ENCODE peak calls at places on chromosomes 2 and 18, in five cellular contexts. L is stimulated activated CD4-positive, alpha-beta T cell treated with anti-CD3 and anti-CD28 coated beads, Interleukin-4, amount 100 ng/mL, for 4 hours; N is HEK293T; Q is foreskin fibroblast; D is glomerular endothelial cell. Z is an unnamed sample.

GRCh38 chr2:172606285-172606684 is 50.4 kb downstream of the PDK1 start:
- DNase-seq in D (no peak), L (no peak), Q (peak), N (no peak), Z (no peak)

GRCh38 chr18:36028859-36029258 is 38.5 kb downstream of the RPRD1A start:
- DNase-seq in D (no peak), N (no peak), L (no peak), Q (no peak), Z (no peak)

GRCh38 chr2:143878131-143878530 is 641.8 kb downstream of the ZEB2 start:
- DNase-seq in N (no peak), D (no peak), Q (no peak), L (no peak), Z (no peak)

GRCh38 chr2:52269696-52270485 is 1238.0 kb upstream of the NRXN1 start:
- DNase-seq in L (no peak), N (no peak), D (no peak), Q (peak), Z (no peak)

GRCh38 chr2:173164361-173164760 is 88.7 kb downstream of the MAP3K20 start:
- DNase-seq in N (no peak), L (no peak), D (no peak), Q (no peak), Z (no peak)

GRCh38 chr2:241965931-241966412 is 96.4 kb downstream of the RTP5 start:
- DNase-seq in L (peak), N (peak), Q (peak), D (peak), Z (peak)

GRCh38 chr18:49921278-49922037 is 108.1 kb upstream of the ACAA2 start:
- DNase-seq in D (no peak), N (no peak), L (no peak), Q (no peak), Z (no peak)

GRCh38 chr18:34870916-34871315 is 160.8 kb downstream of the DTNA start:
- DNase-seq in N (no peak), D (no peak), Q (no peak), L (no peak), Z (no peak)

GRCh38 chr2:203585541-203585940 is 50.4 kb upstream of the RAPH1 start:
- DNase-seq in L (no peak), D (no peak), Q (no peak), N (no peak), Z (no peak)

GRCh38 chr2:160442603-160443002 is 51.0 kb downstream of the RBMS1 start:
- DNase-seq in N (no peak), L (no peak), Q (no peak), D (no peak), Z (no peak)

GRCh38 chr2:128381001-128381938 is 62.6 kb upstream of the HS6ST1 start:
- DNase-seq in Q (no peak), D (no peak), N (no peak), L (no peak), Z (no peak)

GRCh38 chr18:24234850-24235418 is 96.1 kb downstream of the CABYR start:
- DNase-seq in L (no peak), N (no peak), D (no peak), Q (no peak), Z (no peak)

GRCh38 chr2:241764272-241765241 is 12.1 kb upstream of the GAL3ST2 start:
- DNase-seq in L (no peak), N (no peak), Q (no peak), D (no peak), Z (no peak)

GRCh38 chr2:69177063-69177771 is 164.2 kb downstream of the ANTXR1 start:
- DNase-seq in L (no peak), N (no peak), D (peak), Q (peak), Z (no peak)

GRCh38 chr2:133780099-133780996 is 212.1 kb upstream of the NCKAP5 start:
- DNase-seq in L (no peak), N (peak), Q (peak), D (peak), Z (no peak)

GRCh38 chr2:202171246-202171833 is 67.1 kb downstream of the SUMO1 start:
- DNase-seq in L (no peak), Q (peak), D (no peak), N (no peak), Z (no peak)

GRCh38 chr2:205405752-205406151 is 276.5 kb upstream of the NRP2 start:
- DNase-seq in Q (peak), D (peak), N (no peak), L (no peak), Z (no peak)

GRCh38 chr18:24964213-24964612 is 387.8 kb downstream of the ZNF521 start:
- DNase-seq in N (peak), D (no peak), L (no peak), Q (peak), Z (no peak)

GRCh38 chr2:43266692-43267091 is 40.3 kb upstream of the ZFP36L2 start:
- DNase-seq in L (no peak), N (no peak), Q (no peak), D (no peak), Z (no peak)

GRCh38 chr2:240419321-240419720 is 16.1 kb upstream of the GPC1 start:
- DNase-seq in Q (no peak), D (no peak), N (no peak), L (no peak), Z (no peak)

GRCh38 chr2:239000500-239001073 is 152.7 kb downstream of the TWIST2 start:
- DNase-seq in D (no peak), Q (no peak), N (no peak), L (no peak), Z (no peak)

GRCh38 chr2:218395456-218395825 is 4.2 kb upstream of the CTDSP1 start:
- DNase-seq in Q (no peak), L (no peak), N (no peak), D (no peak), Z (no peak)

GRCh38 chr2:42063383-42064171 is 15.8 kb downstream of the PKDCC start:
- DNase-seq in N (no peak), Q (peak), L (no peak), D (no peak), Z (no peak)

GRCh38 chr2:233121856-233122255 is 61.7 kb downstream of the INPP5D start:
- DNase-seq in N (no peak), D (no peak), Q (no peak), L (no peak), Z (no peak)

GRCh38 chr2:207126724-207127314 is 38.9 kb downstream of the KLF7 start:
- DNase-seq in Q (peak), D (no peak), N (no peak), L (no peak), Z (no peak)

GRCh38 chr2:237200462-237200861 is 114.8 kb downstream of the COPS8 start:
- DNase-seq in D (no peak), L (no peak), N (no peak), Q (no peak), Z (no peak)

GRCh38 chr2:1081411-1082225 is 131.0 kb downstream of the SNTG2 start:
- DNase-seq in L (no peak), D (no peak), N (no peak), Q (peak), Z (no peak)

GRCh38 chr2:62611820-62612219 is 93.7 kb upstream of the EHBP1 start:
- DNase-seq in Q (no peak), N (no peak), D (no peak), L (no peak), Z (no peak)

GRCh38 chr2:101002562-101003277 is 631 bp downstream of the RPL31 start:
- DNase-seq in N (no peak), D (no peak), Q (no peak), L (no peak), Z (peak)

GRCh38 chr18:79637921-79638855 is 41.4 kb upstream of the CTDP1 start:
- DNase-seq in Q (no peak), D (no peak), L (no peak), N (no peak), Z (no peak)

GRCh38 chr2:2577366-2577765 is 246.3 kb upstream of the MYT1L start:
- DNase-seq in D (no peak), L (no peak), N (no peak), Q (no peak), Z (no peak)

GRCh38 chr2:9310827-9311226 is 104.2 kb downstream of the ASAP2 start:
- DNase-seq in Q (no peak), D (no peak), N (no peak), L (no peak), Z (no peak)

GRCh38 chr18:10420561-10421352 is 33.7 kb upstream of the APCDD1 start:
- DNase-seq in N (no peak), D (no peak), Q (peak), L (no peak), Z (no peak)

GRCh38 chr2:101401906-101402305 is 14.6 kb upstream of the CREG2 start:
- DNase-seq in L (no peak), Q (no peak), D (no peak), N (peak), Z (no peak)